ENCODE peak calls at places on chromosomes 2 and 18, in seven cellular contexts. One of them, this sample, is unnamed.

GRCh38 chr2:168119519-168120141 is 127.8 kb downstream of the STK39 start:
- DNase-seq in nucleus accumbens: no peak
- DNase-seq in activated T-helper 2 cell treated with anti-CD3 and anti-CD28 coated beads, Interferon-gamma antibody, Interleukin-2, Interleukin-4, amounts not matched to agents 10 μg/mL and 5 μg/mL and 100 μg/mL, durations not matched to agents 14 hours and 24 hours and 36 hours: no peak
- DNase-seq in T-helper 1 cell: no peak
- DNase-seq in posterior cingulate gyrus: no peak
- DNase-seq in NCI-H446 treated with DMSO at 0.1 percent for 48 hours: peak
- DNase-seq in mucosa of gallbladder: peak
- DNase-seq in this sample: no peak

GRCh38 chr2:219650426-219651248 is 23.2 kb downstream of the SLC4A3 start:
- DNase-seq in activated T-helper 2 cell treated with anti-CD3 and anti-CD28 coated beads, Interferon-gamma antibody, Interleukin-2, Interleukin-4, amounts not matched to agents 10 μg/mL and 5 μg/mL and 100 μg/mL, durations not matched to agents 14 hours and 24 hours and 36 hours: no peak
- DNase-seq in mucosa of gallbladder: no peak
- DNase-seq in nucleus accumbens: no peak
- DNase-seq in NCI-H446 treated with DMSO at 0.1 percent for 48 hours: no peak
- DNase-seq in posterior cingulate gyrus: no peak
- DNase-seq in T-helper 1 cell: no peak
- DNase-seq in this sample: no peak

GRCh38 chr18:3594760-3595241 is 144.8 kb downstream of the TGIF1 start:
- DNase-seq in mucosa of gallbladder: no peak
- DNase-seq in NCI-H446 treated with DMSO at 0.1 percent for 48 hours: no peak
- DNase-seq in nucleus accumbens: no peak
- DNase-seq in T-helper 1 cell: no peak
- DNase-seq in posterior cingulate gyrus: peak
- DNase-seq in activated T-helper 2 cell treated with anti-CD3 and anti-CD28 coated beads, Interferon-gamma antibody, Interleukin-2, Interleukin-4, amounts not matched to agents 10 μg/mL and 5 μg/mL and 100 μg/mL, durations not matched to agents 14 hours and 24 hours and 36 hours: no peak
- DNase-seq in this sample: no peak

GRCh38 chr2:176445831-176446433 is 176.7 kb downstream of the MTX2 start:
- DNase-seq in nucleus accumbens: no peak
- DNase-seq in posterior cingulate gyrus: no peak
- DNase-seq in mucosa of gallbladder: no peak
- DNase-seq in NCI-H446 treated with DMSO at 0.1 percent for 48 hours: no peak
- DNase-seq in activated T-helper 2 cell treated with anti-CD3 and anti-CD28 coated beads, Interferon-gamma antibody, Interleukin-2, Interleukin-4, amounts not matched to agents 10 μg/mL and 5 μg/mL and 100 μg/mL, durations not matched to agents 14 hours and 24 hours and 36 hours: no peak
- DNase-seq in T-helper 1 cell: no peak
- DNase-seq in this sample: no peak

GRCh38 chr2:173860082-173860481 is 105.1 kb downstream of the SP3 start:
- DNase-seq in nucleus accumbens: no peak
- DNase-seq in NCI-H446 treated with DMSO at 0.1 percent for 48 hours: no peak
- DNase-seq in posterior cingulate gyrus: no peak
- DNase-seq in mucosa of gallbladder: no peak
- DNase-seq in T-helper 1 cell: no peak
- DNase-seq in activated T-helper 2 cell treated with anti-CD3 and anti-CD28 coated beads, Interferon-gamma antibody, Interleukin-2, Interleukin-4, amounts not matched to agents 10 μg/mL and 5 μg/mL and 100 μg/mL, durations not matched to agents 14 hours and 24 hours and 36 hours: no peak
- DNase-seq in this sample: no peak

GRCh38 chr2:71538656-71539265 is 85.4 kb downstream of the DYSF start:
- DNase-seq in activated T-helper 2 cell treated with anti-CD3 and anti-CD28 coated beads, Interferon-gamma antibody, Interleukin-2, Interleukin-4, amounts not matched to agents 10 μg/mL and 5 μg/mL and 100 μg/mL, durations not matched to agents 14 hours and 24 hours and 36 hours: no peak
- DNase-seq in posterior cingulate gyrus: no peak
- DNase-seq in NCI-H446 treated with DMSO at 0.1 percent for 48 hours: no peak
- DNase-seq in nucleus accumbens: no peak
- DNase-seq in T-helper 1 cell: no peak
- DNase-seq in mucosa of gallbladder: no peak
- DNase-seq in this sample: no peak

GRCh38 chr18:63963610-63964256 is 6.1 kb upstream of the SERPINB8 start:
- DNase-seq in nucleus accumbens: no peak
- DNase-seq in activated T-helper 2 cell treated with anti-CD3 and anti-CD28 coated beads, Interferon-gamma antibody, Interleukin-2, Interleukin-4, amounts not matched to agents 10 μg/mL and 5 μg/mL and 100 μg/mL, durations not matched to agents 14 hours and 24 hours and 36 hours: no peak
- DNase-seq in NCI-H446 treated with DMSO at 0.1 percent for 48 hours: peak
- DNase-seq in posterior cingulate gyrus: no peak
- DNase-seq in mucosa of gallbladder: peak
- DNase-seq in T-helper 1 cell: peak
- DNase-seq in this sample: no peak

GRCh38 chr18:14930576-14930975 is 182.6 kb downstream of the ANKRD30B start:
- DNase-seq in nucleus accumbens: no peak
- DNase-seq in posterior cingulate gyrus: no peak
- DNase-seq in mucosa of gallbladder: no peak
- DNase-seq in activated T-helper 2 cell treated with anti-CD3 and anti-CD28 coated beads, Interferon-gamma antibody, Interleukin-2, Interleukin-4, amounts not matched to agents 10 μg/mL and 5 μg/mL and 100 μg/mL, durations not matched to agents 14 hours and 24 hours and 36 hours: no peak
- DNase-seq in T-helper 1 cell: no peak
- DNase-seq in NCI-H446 treated with DMSO at 0.1 percent for 48 hours: no peak
- DNase-seq in this sample: no peak

GRCh38 chr18:67776929-67777328 is 260.4 kb upstream of the DSEL start:
- DNase-seq in posterior cingulate gyrus: no peak
- DNase-seq in mucosa of gallbladder: no peak
- DNase-seq in activated T-helper 2 cell treated with anti-CD3 and anti-CD28 coated beads, Interferon-gamma antibody, Interleukin-2, Interleukin-4, amounts not matched to agents 10 μg/mL and 5 μg/mL and 100 μg/mL, durations not matched to agents 14 hours and 24 hours and 36 hours: no peak
- DNase-seq in NCI-H446 treated with DMSO at 0.1 percent for 48 hours: no peak
- DNase-seq in T-helper 1 cell: no peak
- DNase-seq in nucleus accumbens: no peak
- DNase-seq in this sample: no peak

GRCh38 chr2:162915858-162916257 is 77.3 kb upstream of the KCNH7 start:
- DNase-seq in activated T-helper 2 cell treated with anti-CD3 and anti-CD28 coated beads, Interferon-gamma antibody, Interleukin-2, Interleukin-4, amounts not matched to agents 10 μg/mL and 5 μg/mL and 100 μg/mL, durations not matched to agents 14 hours and 24 hours and 36 hours: no peak
- DNase-seq in NCI-H446 treated with DMSO at 0.1 percent for 48 hours: no peak
- DNase-seq in nucleus accumbens: no peak
- DNase-seq in T-helper 1 cell: no peak
- DNase-seq in mucosa of gallbladder: no peak
- DNase-seq in posterior cingulate gyrus: no peak
- DNase-seq in this sample: no peak

GRCh38 chr2:77666251-77666980 is 144.2 kb upstream of the LRRTM4 start:
- DNase-seq in nucleus accumbens: no peak
- DNase-seq in T-helper 1 cell: no peak
- DNase-seq in mucosa of gallbladder: no peak
- DNase-seq in posterior cingulate gyrus: no peak
- DNase-seq in NCI-H446 treated with DMSO at 0.1 percent for 48 hours: no peak
- DNase-seq in activated T-helper 2 cell treated with anti-CD3 and anti-CD28 coated beads, Interferon-gamma antibody, Interleukin-2, Interleukin-4, amounts not matched to agents 10 μg/mL and 5 μg/mL and 100 μg/mL, durations not matched to agents 14 hours and 24 hours and 36 hours: no peak
- DNase-seq in this sample: no peak

GRCh38 chr2:65630643-65631042 is 198.2 kb upstream of the SPRED2 start:
- DNase-seq in NCI-H446 treated with DMSO at 0.1 percent for 48 hours: no peak
- DNase-seq in mucosa of gallbladder: peak
- DNase-seq in activated T-helper 2 cell treated with anti-CD3 and anti-CD28 coated beads, Interferon-gamma antibody, Interleukin-2, Interleukin-4, amounts not matched to agents 10 μg/mL and 5 μg/mL and 100 μg/mL, durations not matched to agents 14 hours and 24 hours and 36 hours: no peak
- DNase-seq in posterior cingulate gyrus: no peak
- DNase-seq in nucleus accumbens: no peak
- DNase-seq in T-helper 1 cell: no peak
- DNase-seq in this sample: no peak

GRCh38 chr2:190853659-190854386 is 26.8 kb upstream of the GLS start:
- DNase-seq in nucleus accumbens: no peak
- DNase-seq in NCI-H446 treated with DMSO at 0.1 percent for 48 hours: peak
- DNase-seq in posterior cingulate gyrus: no peak
- DNase-seq in T-helper 1 cell: no peak
- DNase-seq in activated T-helper 2 cell treated with anti-CD3 and anti-CD28 coated beads, Interferon-gamma antibody, Interleukin-2, Interleukin-4, amounts not matched to agents 10 μg/mL and 5 μg/mL and 100 μg/mL, durations not matched to agents 14 hours and 24 hours and 36 hours: no peak
- DNase-seq in mucosa of gallbladder: no peak
- DNase-seq in this sample: no peak

GRCh38 chr18:76232010-76232409 is 263.0 kb downstream of the ZNF516 start:
- DNase-seq in NCI-H446 treated with DMSO at 0.1 percent for 48 hours: no peak
- DNase-seq in nucleus accumbens: no peak
- DNase-seq in activated T-helper 2 cell treated with anti-CD3 and anti-CD28 coated beads, Interferon-gamma antibody, Interleukin-2, Interleukin-4, amounts not matched to agents 10 μg/mL and 5 μg/mL and 100 μg/mL, durations not matched to agents 14 hours and 24 hours and 36 hours: no peak
- DNase-seq in mucosa of gallbladder: no peak
- DNase-seq in T-helper 1 cell: no peak
- DNase-seq in posterior cingulate gyrus: no peak
- DNase-seq in this sample: no peak

GRCh38 chr18:30510882-30511281 is 531.7 kb downstream of the DSC3 start:
- DNase-seq in posterior cingulate gyrus: no peak
- DNase-seq in T-helper 1 cell: no peak
- DNase-seq in NCI-H446 treated with DMSO at 0.1 percent for 48 hours: no peak
- DNase-seq in activated T-helper 2 cell treated with anti-CD3 and anti-CD28 coated beads, Interferon-gamma antibody, Interleukin-2, Interleukin-4, amounts not matched to agents 10 μg/mL and 5 μg/mL and 100 μg/mL, durations not matched to agents 14 hours and 24 hours and 36 hours: no peak
- DNase-seq in nucleus accumbens: no peak
- DNase-seq in mucosa of gallbladder: no peak
- DNase-seq in this sample: no peak

GRCh38 chr2:219645631-219646527 is 18.4 kb downstream of the SLC4A3 start:
- DNase-seq in nucleus accumbens: no peak
- DNase-seq in T-helper 1 cell: no peak
- DNase-seq in posterior cingulate gyrus: no peak
- DNase-seq in NCI-H446 treated with DMSO at 0.1 percent for 48 hours: no peak
- DNase-seq in mucosa of gallbladder: no peak
- DNase-seq in activated T-helper 2 cell treated with anti-CD3 and anti-CD28 coated beads, Interferon-gamma antibody, Interleukin-2, Interleukin-4, amounts not matched to agents 10 μg/mL and 5 μg/mL and 100 μg/mL, durations not matched to agents 14 hours and 24 hours and 36 hours: no peak
- DNase-seq in this sample: no peak

GRCh38 chr18:10270160-10270571 is 184.3 kb upstream of the APCDD1 start:
- DNase-seq in mucosa of gallbladder: peak
- DNase-seq in activated T-helper 2 cell treated with anti-CD3 and anti-CD28 coated beads, Interferon-gamma antibody, Interleukin-2, Interleukin-4, amounts not matched to agents 10 μg/mL and 5 μg/mL and 100 μg/mL, durations not matched to agents 14 hours and 24 hours and 36 hours: no peak
- DNase-seq in NCI-H446 treated with DMSO at 0.1 percent for 48 hours: no peak
- DNase-seq in T-helper 1 cell: no peak
- DNase-seq in posterior cingulate gyrus: no peak
- DNase-seq in nucleus accumbens: no peak
- DNase-seq in this sample: no peak

GRCh38 chr2:157684940-157685466 is 56.3 kb upstream of the ACVR1C start:
- DNase-seq in activated T-helper 2 cell treated with anti-CD3 and anti-CD28 coated beads, Interferon-gamma antibody, Interleukin-2, Interleukin-4, amounts not matched to agents 10 μg/mL and 5 μg/mL and 100 μg/mL, durations not matched to agents 14 hours and 24 hours and 36 hours: no peak
- DNase-seq in mucosa of gallbladder: no peak
- DNase-seq in T-helper 1 cell: no peak
- DNase-seq in posterior cingulate gyrus: no peak
- DNase-seq in nucleus accumbens: no peak
- DNase-seq in NCI-H446 treated with DMSO at 0.1 percent for 48 hours: no peak
- DNase-seq in this sample: no peak

This sample was measured in lower lobe of right lung.